ENCODE peak calls at places on chromosomes 13 and 19, in four cellular contexts. V, F, U and M are unnamed samples. For H3K27me3, the result is how much of the 10 kb centered on the place peaks cover.

GRCh38 chr13:39281539-39282150 is 243.4 kb downstream of the NHLRC3 start:
- DNase-seq in U (no peak), F (no peak), V (no peak), M (no peak)

GRCh38 chr19:20245309-20245708 is 78.3 kb downstream of the ZNF486 start:
- DNase-seq in F (no peak), V (no peak), U (no peak), M (no peak)

GRCh38 chr19:13505761-13506549 is at the start of gene CACNA1A:
- DNase-seq in U (no peak), V (no peak), F (no peak), M (no peak)

GRCh38 chr13:98622926-98623325 is 46.0 kb upstream of the STK24 start:
- DNase-seq in F (no peak), V (no peak), U (no peak), M (no peak)

GRCh38 chr13:110929104-110929777 is 14.4 kb upstream of the ANKRD10 start:
- DNase-seq in U (no peak), V (no peak), F (no peak), M (no peak)

GRCh38 chr19:17158584-17158983 is 56.6 kb upstream of the USE1 start:
- DNase-seq in F (no peak), U (no peak), V (no peak), M (no peak)

GRCh38 chr13:110565296-110565695 is 3.8 kb upstream of the RAB20 start:
- DNase-seq in V (no peak), U (no peak), F (no peak), M (no peak)

GRCh38 chr19:41616785-41617621 is 9.9 kb downstream of the CEACAM4 start:
- DNase-seq in V (no peak), U (no peak), F (no peak), M (no peak)

GRCh38 chr13:91247768-91248167 is 99.7 kb upstream of the MIR17HG start:
- DNase-seq in V (no peak), F (no peak), U (no peak), M (no peak)

GRCh38 chr19:31013391-31013975 is 335.8 kb downstream of the TSHZ3 start:
- DNase-seq in U (no peak), F (no peak), V (no peak), M (no peak)

DNA sequence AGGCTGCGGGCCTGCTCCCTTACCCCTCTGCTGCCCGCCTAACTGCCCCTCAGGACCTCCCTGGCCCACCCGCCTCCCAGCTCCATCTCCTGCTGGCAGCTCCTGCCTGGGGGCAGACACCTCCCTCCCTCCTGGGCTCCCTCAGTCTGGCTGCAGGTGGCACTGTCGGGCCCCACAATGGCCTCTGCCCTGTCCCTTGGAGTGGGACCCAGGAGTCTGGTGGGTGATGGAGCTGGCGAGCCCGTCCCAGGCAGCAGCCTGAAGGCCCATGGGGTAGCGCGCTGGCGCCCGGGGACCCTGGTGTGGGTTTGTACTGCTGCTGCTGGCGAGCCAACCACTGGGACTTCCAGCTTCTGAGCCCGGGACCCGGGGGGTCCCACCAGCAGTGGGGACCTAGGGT is 83.6 kb downstream of the KDM4B start:
- DNase-seq in F (no peak), U (no peak), V (peak), M (no peak)
- TF ChIP-seq CTCF in F (no peak), U (no peak), V (no peak), M (no peak)

DNA sequence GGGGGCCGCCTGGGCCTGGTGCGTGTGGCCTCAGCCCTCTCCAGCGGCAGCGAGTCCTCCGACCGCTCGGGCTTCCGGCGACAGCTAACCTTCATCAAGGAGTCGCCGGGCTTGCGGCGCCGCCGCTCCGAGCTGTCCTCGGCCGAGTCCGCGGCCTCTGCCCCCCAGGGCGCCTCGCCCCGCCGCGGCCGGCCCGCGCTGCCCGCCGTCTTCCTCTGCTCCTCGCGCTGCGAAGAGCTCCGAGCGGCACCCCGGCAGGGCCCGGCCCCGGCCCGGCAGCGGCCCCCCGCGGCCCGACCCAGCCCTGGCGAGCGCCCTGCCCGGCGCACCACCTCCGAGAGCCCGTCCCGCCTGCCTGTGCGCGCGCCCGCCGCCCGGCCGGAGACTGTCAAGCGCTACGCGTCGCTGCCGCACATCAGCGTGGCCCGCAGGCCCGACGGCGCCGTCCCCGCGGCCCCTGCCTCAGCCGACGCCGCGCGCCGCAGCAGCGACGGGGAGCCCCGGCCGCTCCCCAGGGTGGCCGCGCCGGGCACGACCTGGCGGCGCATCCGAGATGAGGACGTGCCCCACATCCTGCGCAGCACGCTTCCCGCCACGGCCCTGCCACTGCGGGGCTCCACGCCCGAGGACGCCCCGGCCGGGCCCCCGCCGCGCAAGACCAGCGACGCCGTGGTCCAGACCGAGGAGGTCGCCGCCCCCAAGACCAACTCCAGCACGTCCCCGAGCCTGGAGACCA is 9.6 kb downstream of the C19orf25 start:
- DNase-seq in F (no peak), V (peak), U (no peak), M (no peak)
- H3K27me3 ChIP-seq in F (half or more), V (half or more), U (half or more), M (under half)

DNA sequence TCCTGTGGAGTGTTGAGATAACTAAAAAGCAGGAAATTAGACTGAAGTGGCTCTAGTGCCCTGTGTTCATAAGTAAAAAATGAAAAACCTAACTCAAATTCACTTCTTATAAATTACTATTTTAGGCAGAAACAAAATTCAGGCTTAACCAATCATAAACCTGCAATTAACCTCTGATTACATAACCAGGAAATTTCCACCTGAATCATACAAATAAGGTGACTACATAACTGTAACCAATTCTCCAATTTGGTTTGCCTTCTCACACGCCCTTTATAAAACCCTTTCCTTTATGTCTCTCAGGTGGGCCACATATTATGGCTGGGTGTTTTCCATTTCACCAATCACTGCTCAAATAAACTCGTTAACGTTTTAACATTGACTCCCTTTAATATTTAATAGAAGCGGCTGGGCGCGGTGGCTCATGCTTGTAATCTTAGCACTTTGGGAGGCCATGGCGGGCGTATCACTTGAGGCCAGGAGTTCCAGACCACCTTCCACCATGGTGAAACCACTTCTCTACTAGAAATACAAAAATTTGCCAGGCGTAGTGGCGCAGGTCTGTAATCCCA is 22.9 kb upstream of the ZNF724 start:
- DNase-seq in V (no peak), U (no peak), F (no peak), M (no peak)
- TF ChIP-seq CTCF in V (no peak), U (no peak), F (no peak), M (no peak)

DNA sequence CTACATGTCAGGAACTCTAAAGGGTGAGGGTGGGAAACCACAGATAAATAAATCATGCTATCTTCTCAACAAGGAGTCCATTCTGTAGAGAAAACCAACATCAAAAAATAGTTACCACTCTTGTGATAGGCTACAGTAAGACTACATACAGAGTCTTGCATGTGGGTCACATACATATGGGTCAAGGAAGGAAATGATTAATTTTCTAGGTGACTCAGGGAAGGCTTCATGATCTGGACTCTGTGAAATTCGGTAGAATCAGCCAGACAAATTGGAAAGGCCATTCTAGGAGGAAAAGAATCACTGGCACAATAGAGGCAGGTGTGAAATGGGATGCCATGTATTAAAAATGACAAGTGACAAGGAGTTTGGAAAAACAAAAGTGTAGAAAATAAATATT is 638.9 kb downstream of the LIG4 start:
- DNase-seq in V (no peak), F (no peak), U (no peak), M (no peak)
- H3K27me3 ChIP-seq in V (under half), F (under half), U (under half), M (under half)